ENCODE peak calls at places on chromosomes 3 and 15, in five cellular contexts. G is CD8-positive, alpha-beta memory T cell; H is aorta; Y is DND-41; X is substantia nigra. V is an unnamed sample.
A peak's percentile ranks its signal among the peaks of the same experiment; 100 is the strongest.

GRCh38 chr3:47802734-47803477 is at the start of gene DHX30:
- DNase-seq in X (peak; percentile 80), G (peak; percentile 86), H (peak; percentile 96), Y (peak; percentile 84), V (peak; percentile 79)

GRCh38 chr15:71788646-71789579 is 21.4 kb upstream of the NR2E3 start:
- DNase-seq in G (no peak), X (no peak), Y (no peak), H (no peak), V (no peak)

GRCh38 chr3:129597792-129598381 is 8.6 kb downstream of the PLXND1 start:
- DNase-seq in H (no peak), G (no peak), X (peak; percentile 26), Y (peak; percentile 45), V (no peak)

GRCh38 chr3:124318014-124318413 is 326.1 kb upstream of the ROPN1 start:
- DNase-seq in G (no peak), Y (no peak), X (no peak), H (no peak), V (no peak)

GRCh38 chr3:194136519-194137313 is 768 bp downstream of the HES1 start:
- DNase-seq in G (peak; percentile 36), H (no peak), X (no peak), Y (peak; percentile 73), V (no peak)

GRCh38 chr3:49711489-49711888 is 8.0 kb downstream of the AMIGO3 start:
- DNase-seq in G (no peak), H (no peak), X (no peak), Y (no peak), V (no peak)

GRCh38 chr3:53703630-53704362 is 142.4 kb downstream of the CHDH start:
- DNase-seq in G (no peak), X (no peak), Y (no peak), H (no peak), V (no peak)

GRCh38 chr3:165895919-165896318 is 58.7 kb upstream of the BCHE start:
- DNase-seq in H (no peak), Y (peak; percentile 37), G (no peak), X (no peak), V (no peak)

GRCh38 chr3:23611737-23612295 is 193.9 kb upstream of the UBE2E1 start:
- DNase-seq in G (no peak), Y (no peak), X (peak; percentile 76), H (peak; percentile 89), V (peak; percentile 65)

GRCh38 chr3:126889276-126890201 is 93.4 kb upstream of the PLXNA1 start:
- DNase-seq in Y (no peak), X (no peak), H (no peak), G (no peak), V (no peak)

GRCh38 chr3:149270180-149270579 is 48.6 kb upstream of the CP start:
- DNase-seq in G (no peak), H (no peak), Y (no peak), X (no peak), V (no peak)

GRCh38 chr3:134294302-134294925 is 43.8 kb upstream of the RYK start:
- DNase-seq in H (no peak), Y (peak; percentile 55), G (peak; percentile 66), X (no peak), V (no peak)

GRCh38 chr15:92595506-92596337 is 59.9 kb downstream of the FAM174B start:
- DNase-seq in Y (no peak), G (no peak), X (no peak), H (peak; percentile 51), V (no peak)

GRCh38 chr3:126932188-126932931 is 50.6 kb upstream of the PLXNA1 start:
- DNase-seq in X (no peak), G (no peak), H (peak; percentile 75), Y (no peak), V (no peak)

GRCh38 chr3:147712357-147712756 is 303.2 kb downstream of the ZIC1 start:
- DNase-seq in G (no peak), H (peak; percentile 46), Y (no peak), X (no peak), V (no peak)

GRCh38 chr3:185406127-185406620 is 43.2 kb downstream of the MAP3K13 start:
- DNase-seq in Y (no peak), H (no peak), X (no peak), G (no peak), V (no peak)

GRCh38 chr3:140216249-140216648 is 281.3 kb downstream of the CLSTN2 start:
- DNase-seq in X (no peak), Y (peak; percentile 10), H (no peak), G (no peak), V (no peak)

GRCh38 chr3:18208856-18209255 is 216.3 kb downstream of the SATB1 start:
- DNase-seq in G (no peak), X (no peak), H (no peak), Y (no peak), V (no peak)

GRCh38 chr3:36786921-36787890 is 22.9 kb upstream of the DCLK3 start:
- DNase-seq in X (no peak), Y (no peak), G (no peak), H (no peak), V (no peak)

GRCh38 chr3:183315739-183316138 is 62.7 kb downstream of the B3GNT5 start:
- DNase-seq in G (no peak), H (no peak), Y (no peak), X (no peak), V (no peak)

GRCh38 chr3:108091498-108092259 is 848 bp upstream of the CD47 start:
- DNase-seq in X (no peak), G (peak; percentile 63), H (no peak), Y (peak; percentile 19), V (no peak)

GRCh38 chr3:179666436-179667035 is 13.7 kb downstream of the USP13 start:
- DNase-seq in X (peak; percentile 17), H (no peak), G (no peak), Y (no peak), V (no peak)

GRCh38 chr15:79025201-79025600 is 65.4 kb downstream of the RASGRF1 start:
- DNase-seq in H (peak; percentile 40), X (no peak), Y (peak; percentile 48), G (no peak), V (no peak)

GRCh38 chr3:81749285-81749684 is 12.2 kb downstream of the GBE1 start:
- DNase-seq in H (no peak), X (no peak), G (no peak), Y (no peak), V (no peak)

GRCh38 chr3:101077361-101078011 is 84.3 kb upstream of the ABI3BP start:
- DNase-seq in G (no peak), X (no peak), Y (no peak), H (no peak), V (no peak)

GRCh38 chr3:189529468-189529867 is 101.7 kb upstream of the TP63 start:
- DNase-seq in X (no peak), Y (no peak), H (no peak), G (no peak), V (no peak)

GRCh38 chr15:88769161-88769971 is 33.9 kb upstream of the ACAN start:
- DNase-seq in X (peak; percentile 10), H (peak; percentile 85), Y (no peak), G (no peak), V (no peak)

GRCh38 chr3:58612825-58613224 is 35.6 kb upstream of the FAM107A start:
- DNase-seq in X (no peak), H (no peak), G (no peak), Y (no peak), V (no peak)

GRCh38 chr15:95770191-95770590 is 560.3 kb upstream of the NR2F2 start:
- DNase-seq in H (no peak), Y (no peak), G (no peak), X (no peak), V (no peak)

GRCh38 chr3:88149146-88149515 is 628 bp upstream of the C3orf38 start:
- DNase-seq in Y (no peak), X (no peak), G (no peak), H (no peak), V (no peak)

GRCh38 chr15:91508633-91509032 is 344.9 kb upstream of the SLCO3A1 start:
- DNase-seq in H (no peak), Y (no peak), X (no peak), G (no peak), V (no peak)

GRCh38 chr3:190560284-190560895 is 46.5 kb downstream of the IL1RAP start:
- DNase-seq in X (no peak), Y (no peak), H (no peak), G (no peak), V (no peak)

GRCh38 chr15:100650685-100651084 is 48.3 kb downstream of the ASB7 start:
- DNase-seq in G (no peak), Y (no peak), H (no peak), X (no peak), V (no peak)

GRCh38 chr15:32993285-32993684 is 201.2 kb downstream of the FMN1 start:
- DNase-seq in G (no peak), Y (no peak), H (no peak), X (no peak), V (no peak)
- H3K27ac ChIP-seq in G (no peak overlapping the region), Y (no peak overlapping the region), H (no peak overlapping the region), X (no peak overlapping the region), V (no peak overlapping the region)

GRCh38 chr15:32983679-32984078 is 210.8 kb downstream of the FMN1 start:
- DNase-seq in X (no peak), Y (no peak), G (no peak), H (no peak), V (no peak)

GRCh38 chr15:32987067-32987466 is 207.4 kb downstream of the FMN1 start:
- DNase-seq in H (no peak), G (no peak), X (no peak), Y (no peak), V (no peak)

GRCh38 chr15:32990071-32990470 is 204.4 kb downstream of the FMN1 start:
- DNase-seq in H (no peak), Y (no peak), X (no peak), G (no peak), V (no peak)

GRCh38 chr15:32982001-32982400 is 212.5 kb downstream of the FMN1 start:
- DNase-seq in X (no peak), Y (no peak), G (no peak), H (no peak), V (no peak)

GRCh38 chr15:32986147-32986546 is 208.4 kb downstream of the FMN1 start:
- DNase-seq in G (no peak), X (no peak), Y (no peak), H (no peak), V (no peak)
- H3K27ac ChIP-seq in G (no peak overlapping the region), X (no peak overlapping the region), Y (no peak overlapping the region), H (no peak overlapping the region), V (no peak overlapping the region)

GRCh38 chr3:131107637-131108433 is 81.2 kb downstream of the NEK11 start:
- DNase-seq in Y (no peak), H (no peak), G (no peak), X (no peak), V (no peak)
- H3K27ac ChIP-seq in Y (no peak overlapping the region), H (no peak overlapping the region), G (no peak overlapping the region), X (no peak overlapping the region), V (no peak overlapping the region)

DNA sequence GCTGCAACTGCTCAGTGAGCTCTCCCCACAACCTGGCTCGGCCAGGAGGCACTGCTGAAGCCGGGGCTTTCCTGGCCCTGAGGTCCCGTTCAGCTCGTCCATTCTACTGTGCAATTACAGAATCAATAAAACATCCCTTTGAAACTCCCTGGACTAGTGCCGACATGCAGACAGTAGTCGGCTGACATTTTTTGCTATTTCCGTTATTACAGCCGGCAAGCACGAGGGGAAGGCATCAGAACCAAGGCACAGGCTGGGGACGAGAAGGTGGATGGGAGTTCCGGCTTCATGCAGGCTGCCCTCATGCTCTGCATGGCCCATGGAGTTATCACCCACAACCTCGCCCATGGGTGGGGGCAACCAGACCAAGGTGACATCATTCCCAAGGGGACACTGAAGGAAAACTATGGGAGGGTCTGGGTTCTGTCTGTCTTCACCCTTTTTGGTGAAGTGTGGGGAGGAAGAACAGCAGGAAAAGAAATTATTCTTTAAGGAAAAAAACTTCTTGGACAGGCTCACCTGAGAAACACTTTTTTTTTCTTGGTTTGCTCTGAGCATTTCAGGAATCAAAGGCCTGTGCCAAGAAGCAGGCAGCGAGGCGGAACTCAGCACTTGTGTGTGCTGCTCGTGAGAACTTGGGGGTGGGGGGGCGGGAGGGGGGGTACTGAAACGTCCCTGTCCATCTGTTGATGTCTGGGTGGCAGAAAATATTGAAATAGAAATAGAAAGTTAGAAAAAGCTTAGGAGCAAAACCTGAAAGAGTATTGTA is 154.5 kb downstream of the FOXP1 start:
- DNase-seq in X (no peak), Y (no peak), G (peak; percentile 45), H (no peak), V (no peak)
- H3K27ac ChIP-seq in X (no peak overlapping the region), Y (no peak overlapping the region), G (no peak overlapping the region), H (no peak overlapping the region), V (no peak overlapping the region)